ENCODE peak calls at places on chromosome 21, in eight cellular contexts. One of them, this sample, is unnamed.
A peak's percentile ranks its signal among the peaks of the same experiment; 100 is the strongest.

GRCh38 chr21:34558166-34558565 is 46.2 kb upstream of the KCNE1 start:
- DNase-seq in AG10803: no peak
- DNase-seq in GM12864: no peak
- DNase-seq in NB4: no peak
- DNase-seq in fibroblast of pulmonary artery: no peak
- DNase-seq in RWPE1: peak; percentile 36
- DNase-seq in fibroblast of the aortic adventitia: no peak
- DNase-seq in GM23338: no peak
- DNase-seq in this sample: no peak

GRCh38 chr21:14889080-14889805 is 175.6 kb downstream of the NRIP1 start:
- DNase-seq in AG10803: peak; percentile 80
- DNase-seq in GM12864: no peak
- DNase-seq in NB4: no peak
- DNase-seq in fibroblast of pulmonary artery: peak; percentile 93
- DNase-seq in RWPE1: no peak
- DNase-seq in fibroblast of the aortic adventitia: peak; percentile 74
- DNase-seq in GM23338: no peak
- DNase-seq in this sample: no peak

GRCh38 chr21:41369915-41370839 is 8.3 kb downstream of the MX2 start:
- DNase-seq in AG10803: no peak
- DNase-seq in GM12864: no peak
- DNase-seq in NB4: peak; percentile 79
- DNase-seq in fibroblast of pulmonary artery: no peak
- DNase-seq in RWPE1: no peak
- DNase-seq in fibroblast of the aortic adventitia: no peak
- DNase-seq in GM23338: peak; percentile 36
- DNase-seq in this sample: no peak

GRCh38 chr21:32457360-32457840 is 44.9 kb downstream of the EVA1C start:
- DNase-seq in AG10803: peak; percentile 23
- DNase-seq in GM12864: no peak
- DNase-seq in NB4: no peak
- DNase-seq in fibroblast of pulmonary artery: peak; percentile 51
- DNase-seq in RWPE1: no peak
- DNase-seq in fibroblast of the aortic adventitia: peak; percentile 56
- DNase-seq in GM23338: peak; percentile 11
- DNase-seq in this sample: peak; percentile 51

GRCh38 chr21:35236090-35236489 is 187.0 kb upstream of the RUNX1 start:
- DNase-seq in AG10803: no peak
- DNase-seq in GM12864: peak; percentile 68
- DNase-seq in NB4: peak; percentile 23
- DNase-seq in fibroblast of pulmonary artery: no peak
- DNase-seq in RWPE1: no peak
- DNase-seq in fibroblast of the aortic adventitia: no peak
- DNase-seq in GM23338: no peak
- DNase-seq in this sample: no peak

GRCh38 chr21:26710155-26710554 is 135.1 kb downstream of the ADAMTS1 start:
- DNase-seq in AG10803: no peak
- DNase-seq in GM12864: no peak
- DNase-seq in NB4: no peak
- DNase-seq in fibroblast of pulmonary artery: no peak
- DNase-seq in RWPE1: no peak
- DNase-seq in fibroblast of the aortic adventitia: no peak
- DNase-seq in GM23338: peak; percentile 17
- DNase-seq in this sample: no peak

GRCh38 chr21:37166733-37167132 is 93.7 kb downstream of the TTC3 start:
- DNase-seq in AG10803: no peak
- DNase-seq in GM12864: no peak
- DNase-seq in NB4: peak; percentile 35
- DNase-seq in fibroblast of pulmonary artery: peak; percentile 28
- DNase-seq in RWPE1: peak; percentile 7
- DNase-seq in fibroblast of the aortic adventitia: peak; percentile 15
- DNase-seq in GM23338: peak; percentile 72
- DNase-seq in this sample: no peak

GRCh38 chr21:41764558-41765392 is 2.1 kb downstream of the RIPK4 start:
- DNase-seq in AG10803: no peak
- DNase-seq in GM12864: no peak
- DNase-seq in NB4: no peak
- DNase-seq in fibroblast of pulmonary artery: no peak
- DNase-seq in RWPE1: no peak
- DNase-seq in fibroblast of the aortic adventitia: no peak
- DNase-seq in GM23338: no peak
- DNase-seq in this sample: no peak

GRCh38 chr21:37551406-37552355 is 185.1 kb downstream of the DYRK1A start:
- DNase-seq in AG10803: peak; percentile 38
- DNase-seq in GM12864: no peak
- DNase-seq in NB4: no peak
- DNase-seq in fibroblast of pulmonary artery: peak; percentile 79
- DNase-seq in RWPE1: no peak
- DNase-seq in fibroblast of the aortic adventitia: peak; percentile 37
- DNase-seq in GM23338: no peak
- DNase-seq in this sample: no peak

GRCh38 chr21:27534211-27534610 is 567.3 kb upstream of the ADAMTS5 start:
- DNase-seq in AG10803: peak; percentile 70
- DNase-seq in GM12864: no peak
- DNase-seq in NB4: no peak
- DNase-seq in fibroblast of pulmonary artery: no peak
- DNase-seq in RWPE1: no peak
- DNase-seq in fibroblast of the aortic adventitia: no peak
- DNase-seq in GM23338: no peak
- DNase-seq in this sample: no peak

GRCh38 chr21:33831962-33832659 is 83.5 kb downstream of the ATP5PO start:
- DNase-seq in AG10803: no peak
- DNase-seq in GM12864: no peak
- DNase-seq in NB4: no peak
- DNase-seq in fibroblast of pulmonary artery: no peak
- DNase-seq in RWPE1: no peak
- DNase-seq in fibroblast of the aortic adventitia: no peak
- DNase-seq in GM23338: no peak
- DNase-seq in this sample: no peak

GRCh38 chr21:14545906-14546480 is at the start of gene SAMSN1:
- DNase-seq in AG10803: no peak
- DNase-seq in GM12864: peak; percentile 77
- DNase-seq in NB4: peak; percentile 88
- DNase-seq in fibroblast of pulmonary artery: peak; percentile 45
- DNase-seq in RWPE1: no peak
- DNase-seq in fibroblast of the aortic adventitia: peak; percentile 33
- DNase-seq in GM23338: no peak
- DNase-seq in this sample: peak; percentile 28

DNA sequence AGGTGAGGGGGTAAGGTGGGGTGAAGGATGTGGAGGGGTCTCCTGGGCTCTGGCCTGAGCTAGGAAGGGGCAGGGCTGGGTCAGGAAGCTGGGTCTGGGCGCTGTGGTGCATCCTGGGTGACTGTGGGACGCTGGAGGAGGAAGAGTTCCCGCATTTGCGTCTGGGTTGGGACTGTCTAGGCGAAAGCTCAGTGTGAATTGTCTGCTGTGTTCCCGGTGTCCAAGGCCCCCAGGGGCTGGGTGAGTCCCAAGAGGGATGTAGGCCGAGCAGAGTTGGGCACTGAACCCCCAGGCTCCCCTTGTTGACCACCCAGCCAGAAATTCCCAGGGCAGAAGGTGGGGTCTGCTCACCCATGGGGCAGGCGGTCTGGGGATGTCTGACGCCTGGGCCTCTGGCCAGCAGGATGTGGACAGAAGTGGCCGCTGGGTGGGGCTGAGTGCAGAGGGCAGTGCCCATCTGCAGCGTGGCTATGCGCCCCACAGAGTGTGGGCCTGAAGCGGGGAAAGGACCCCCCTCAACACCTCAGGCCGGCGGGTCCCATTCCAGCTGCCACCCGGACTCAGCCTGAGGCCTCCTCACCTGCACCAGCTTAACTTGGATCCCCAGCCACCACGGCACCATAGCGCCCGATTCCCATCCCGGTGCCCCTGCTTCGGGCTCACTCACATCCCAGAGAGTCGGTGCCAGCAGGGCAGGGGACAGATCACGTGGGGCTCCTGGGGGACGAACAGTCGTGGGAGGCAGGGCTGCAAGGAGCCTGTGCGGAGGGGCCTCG is 36.9 kb upstream of the POFUT2 start:
- DNase-seq in AG10803: no peak
- DNase-seq in GM12864: no peak
- DNase-seq in NB4: no peak
- DNase-seq in fibroblast of pulmonary artery: no peak
- DNase-seq in RWPE1: no peak
- DNase-seq in fibroblast of the aortic adventitia: no peak
- DNase-seq in GM23338: no peak
- DNase-seq in this sample: no peak
- TF ChIP-seq CTCF in AG10803: no peak
- TF ChIP-seq CTCF in GM12864: no peak
- TF ChIP-seq CTCF in NB4: no peak
- TF ChIP-seq CTCF in fibroblast of pulmonary artery: no peak
- TF ChIP-seq CTCF in RWPE1: no peak
- TF ChIP-seq CTCF in fibroblast of the aortic adventitia: no peak
- TF ChIP-seq CTCF in GM23338: no peak
- TF ChIP-seq CTCF in this sample: no peak

GRCh38 chr21:25639922-25640670 is 1.0 kb downstream of the JAM2 start:
- DNase-seq in AG10803: no peak
- DNase-seq in GM12864: no peak
- DNase-seq in NB4: no peak
- DNase-seq in fibroblast of pulmonary artery: no peak
- DNase-seq in RWPE1: no peak
- DNase-seq in fibroblast of the aortic adventitia: peak; percentile 2
- DNase-seq in GM23338: peak; percentile 74
- DNase-seq in this sample: peak; percentile 31
- TF ChIP-seq CTCF in AG10803: no peak
- TF ChIP-seq CTCF in GM12864: no peak
- TF ChIP-seq CTCF in NB4: no peak
- TF ChIP-seq CTCF in fibroblast of pulmonary artery: no peak
- TF ChIP-seq CTCF in RWPE1: no peak
- TF ChIP-seq CTCF in fibroblast of the aortic adventitia: no peak
- TF ChIP-seq CTCF in GM23338: no peak
- TF ChIP-seq CTCF in this sample: no peak

DNA sequence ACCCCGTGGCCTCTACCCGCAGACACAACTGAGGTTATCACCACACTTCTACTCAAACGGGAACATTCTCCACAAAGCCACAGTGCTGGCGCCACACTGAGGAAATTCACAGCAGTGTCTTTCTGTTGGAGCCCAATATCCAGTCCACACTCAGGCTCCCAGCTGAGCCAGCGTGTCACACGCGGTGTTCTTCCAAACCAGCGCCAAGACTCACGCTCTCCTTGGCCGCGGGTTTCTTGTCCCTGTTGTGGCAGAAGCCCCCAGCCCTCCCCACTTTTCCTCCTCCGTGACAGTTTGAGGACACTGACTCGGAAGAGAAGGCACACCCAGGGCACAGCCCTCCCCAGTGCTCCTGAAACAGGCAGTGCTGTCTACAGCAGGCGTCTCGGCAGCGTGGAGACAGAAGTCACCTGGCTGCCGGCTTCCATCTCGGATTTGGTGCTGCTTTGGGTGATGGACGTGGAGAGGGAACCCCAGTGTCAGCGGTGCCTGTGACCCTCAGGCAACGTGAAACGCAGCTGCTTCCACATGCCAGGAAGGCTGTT is 35.4 kb upstream of the AGPAT3 start:
- DNase-seq in AG10803: no peak
- DNase-seq in GM12864: no peak
- DNase-seq in NB4: peak; percentile 60
- DNase-seq in fibroblast of pulmonary artery: no peak
- DNase-seq in RWPE1: no peak
- DNase-seq in fibroblast of the aortic adventitia: no peak
- DNase-seq in GM23338: peak; percentile 41
- DNase-seq in this sample: no peak
- TF ChIP-seq CTCF in AG10803: no peak
- TF ChIP-seq CTCF in GM12864: no peak
- TF ChIP-seq CTCF in NB4: peak; percentile 50
- TF ChIP-seq CTCF in fibroblast of pulmonary artery: no peak
- TF ChIP-seq CTCF in RWPE1: no peak
- TF ChIP-seq CTCF in fibroblast of the aortic adventitia: no peak
- TF ChIP-seq CTCF in GM23338: peak; percentile 60
- TF ChIP-seq CTCF in this sample: no peak

GRCh38 chr21:29673096-29673610 is 266.6 kb downstream of the GRIK1 start:
- DNase-seq in AG10803: no peak
- DNase-seq in GM12864: no peak
- DNase-seq in NB4: no peak
- DNase-seq in fibroblast of pulmonary artery: no peak
- DNase-seq in RWPE1: no peak
- DNase-seq in fibroblast of the aortic adventitia: no peak
- DNase-seq in GM23338: no peak
- DNase-seq in this sample: no peak

GRCh38 chr21:29669416-29669815 is 270.4 kb downstream of the GRIK1 start:
- DNase-seq in AG10803: no peak
- DNase-seq in GM12864: no peak
- DNase-seq in NB4: no peak
- DNase-seq in fibroblast of pulmonary artery: no peak
- DNase-seq in RWPE1: no peak
- DNase-seq in fibroblast of the aortic adventitia: no peak
- DNase-seq in GM23338: no peak
- DNase-seq in this sample: no peak

GRCh38 chr21:29670228-29670627 is 269.6 kb downstream of the GRIK1 start:
- DNase-seq in AG10803: no peak
- DNase-seq in GM12864: no peak
- DNase-seq in NB4: no peak
- DNase-seq in fibroblast of pulmonary artery: no peak
- DNase-seq in RWPE1: no peak
- DNase-seq in fibroblast of the aortic adventitia: no peak
- DNase-seq in GM23338: no peak
- DNase-seq in this sample: no peak

GRCh38 chr21:29674343-29674742 is 265.5 kb downstream of the GRIK1 start:
- DNase-seq in AG10803: no peak
- DNase-seq in GM12864: no peak
- DNase-seq in NB4: no peak
- DNase-seq in fibroblast of pulmonary artery: no peak
- DNase-seq in RWPE1: no peak
- DNase-seq in fibroblast of the aortic adventitia: no peak
- DNase-seq in GM23338: no peak
- DNase-seq in this sample: no peak

GRCh38 chr21:29671728-29672127 is 268.1 kb downstream of the GRIK1 start:
- DNase-seq in AG10803: no peak
- DNase-seq in GM12864: no peak
- DNase-seq in NB4: peak; percentile 4
- DNase-seq in fibroblast of pulmonary artery: no peak
- DNase-seq in RWPE1: no peak
- DNase-seq in fibroblast of the aortic adventitia: no peak
- DNase-seq in GM23338: peak; percentile 19
- DNase-seq in this sample: no peak
- TF ChIP-seq CTCF in AG10803: no peak
- TF ChIP-seq CTCF in GM12864: peak; percentile 31
- TF ChIP-seq CTCF in NB4: no peak
- TF ChIP-seq CTCF in fibroblast of pulmonary artery: peak; percentile 10
- TF ChIP-seq CTCF in RWPE1: no peak
- TF ChIP-seq CTCF in fibroblast of the aortic adventitia: no peak
- TF ChIP-seq CTCF in GM23338: peak; percentile 27
- TF ChIP-seq CTCF in this sample: no peak

GRCh38 chr21:18498428-18498827 is 94.8 kb upstream of the TMPRSS15 start:
- DNase-seq in AG10803: no peak
- DNase-seq in GM12864: no peak
- DNase-seq in NB4: no peak
- DNase-seq in fibroblast of pulmonary artery: no peak
- DNase-seq in RWPE1: no peak
- DNase-seq in fibroblast of the aortic adventitia: no peak
- DNase-seq in GM23338: no peak
- DNase-seq in this sample: no peak

GRCh38 chr21:18495553-18495952 is 92.0 kb upstream of the TMPRSS15 start:
- DNase-seq in AG10803: no peak
- DNase-seq in GM12864: no peak
- DNase-seq in NB4: no peak
- DNase-seq in fibroblast of pulmonary artery: no peak
- DNase-seq in RWPE1: no peak
- DNase-seq in fibroblast of the aortic adventitia: no peak
- DNase-seq in GM23338: no peak
- DNase-seq in this sample: no peak

GRCh38 chr21:18499761-18500376 is 96.3 kb upstream of the TMPRSS15 start:
- DNase-seq in AG10803: peak; percentile 4
- DNase-seq in GM12864: no peak
- DNase-seq in NB4: peak; percentile 56
- DNase-seq in fibroblast of pulmonary artery: peak; percentile 56
- DNase-seq in RWPE1: no peak
- DNase-seq in fibroblast of the aortic adventitia: peak; percentile 52
- DNase-seq in GM23338: peak; percentile 78
- DNase-seq in this sample: peak; percentile 27
- TF ChIP-seq CTCF in AG10803: peak; percentile 51
- TF ChIP-seq CTCF in GM12864: peak; percentile 39
- TF ChIP-seq CTCF in NB4: peak; percentile 58
- TF ChIP-seq CTCF in fibroblast of pulmonary artery: peak; percentile 65
- TF ChIP-seq CTCF in RWPE1: peak; percentile 79
- TF ChIP-seq CTCF in fibroblast of the aortic adventitia: peak; percentile 52
- TF ChIP-seq CTCF in GM23338: peak; percentile 60
- TF ChIP-seq CTCF in this sample: peak; percentile 41

This sample was measured in adrenal gland.